ENCODE peak calls at places on chromosome 5, in nine cellular contexts. K, D, G, M, F, W, A, E and I are unnamed samples.

GRCh38 chr5:127907907-127908306 is 175.7 kb upstream of the SLC12A2 start:
- DNase-seq in W (no peak), K (no peak), F (no peak), M (no peak), E (no peak), G (no peak), A (no peak), D (no peak), I (no peak)

GRCh38 chr5:103036601-103037000 is 83.3 kb downstream of the GIN1 start:
- DNase-seq in E (no peak), A (no peak), D (no peak), G (no peak), W (no peak), F (peak; percentile 52), M (peak; percentile 62), K (no peak), I (no peak)

GRCh38 chr5:9034671-9035070 is 511.2 kb downstream of the SEMA5A start:
- DNase-seq in A (no peak), F (peak; percentile 50), W (peak; percentile 45), D (no peak), G (no peak), E (peak; percentile 20), K (no peak), M (peak; percentile 72), I (no peak)

GRCh38 chr5:175885813-175886212 is 14.4 kb downstream of the CPLX2 start:
- DNase-seq in E (no peak), M (no peak), D (no peak), G (no peak), K (no peak), F (no peak), W (no peak), A (no peak), I (no peak)

GRCh38 chr5:175873090-175873454 is 1.7 kb downstream of the CPLX2 start:
- DNase-seq in A (peak; percentile 65), K (peak; percentile 76), M (peak; percentile 16), G (no peak), F (no peak), W (no peak), E (no peak), D (no peak), I (peak; percentile 18)

GRCh38 chr5:32276173-32276853 is 36.4 kb downstream of the MTMR12 start:
- DNase-seq in G (no peak), K (no peak), W (peak; percentile 72), M (no peak), D (peak; percentile 60), E (no peak), A (peak; percentile 44), F (no peak), I (no peak)

GRCh38 chr5:40988761-40989510 is 79.6 kb downstream of the C7 start:
- DNase-seq in K (no peak), M (no peak), A (no peak), W (peak; percentile 84), F (no peak), G (no peak), D (no peak), E (no peak), I (no peak)

GRCh38 chr5:121867403-121867802 is 15.7 kb downstream of the FTMT start:
- DNase-seq in K (no peak), F (no peak), E (no peak), A (no peak), M (no peak), D (no peak), G (no peak), W (peak; percentile 10), I (no peak)

GRCh38 chr5:115571441-115571878 is 26.9 kb upstream of the FEM1C start:
- DNase-seq in E (no peak), A (peak; percentile 47), K (no peak), D (no peak), W (no peak), M (no peak), F (no peak), G (no peak), I (no peak)

GRCh38 chr5:78563621-78564020 is 85.0 kb downstream of the LHFPL2 start:
- DNase-seq in G (no peak), M (no peak), D (no peak), K (no peak), W (no peak), E (no peak), A (no peak), F (no peak), I (no peak)

GRCh38 chr5:138353550-138353893 is 1.0 kb downstream of the KDM3B start:
- DNase-seq in K (no peak), F (peak; percentile 39), A (no peak), D (no peak), M (peak; percentile 68), W (no peak), E (no peak), G (no peak), I (peak; percentile 56)

GRCh38 chr5:167688331-167688730 is 603.1 kb upstream of the WWC1 start:
- DNase-seq in W (no peak), M (peak; percentile 9), F (peak; percentile 64), E (peak; percentile 27), A (no peak), G (no peak), K (no peak), D (no peak), I (no peak)

GRCh38 chr5:97545856-97546570 is 363.0 kb upstream of the RIOK2 start:
- DNase-seq in F (peak; percentile 41), D (no peak), K (no peak), E (no peak), A (no peak), M (peak; percentile 81), G (no peak), W (no peak), I (no peak)

GRCh38 chr5:33582417-33582816 is 141.7 kb downstream of the TARS1 start:
- DNase-seq in F (no peak), W (no peak), E (no peak), G (no peak), K (no peak), A (no peak), D (no peak), M (no peak), I (no peak)

GRCh38 chr5:57891443-57891842 is 408.8 kb upstream of the ACTBL2 start:
- DNase-seq in M (no peak), W (no peak), G (no peak), K (peak; percentile 19), E (no peak), A (peak; percentile 45), F (no peak), D (no peak), I (no peak)

GRCh38 chr5:57884346-57885102 is 401.9 kb upstream of the ACTBL2 start:
- DNase-seq in E (no peak), W (no peak), F (no peak), M (no peak), A (no peak), G (no peak), K (no peak), D (no peak), I (no peak)

GRCh38 chr5:57889558-57889957 is 406.9 kb upstream of the ACTBL2 start:
- DNase-seq in G (no peak), K (peak; percentile 21), D (no peak), A (no peak), E (peak; percentile 60), M (peak; percentile 51), F (peak; percentile 46), W (peak; percentile 96), I (no peak)

GRCh38 chr5:57887851-57888621 is 405.4 kb upstream of the ACTBL2 start:
- DNase-seq in M (peak; percentile 70), D (no peak), F (peak; percentile 54), A (peak; percentile 53), E (peak; percentile 20), G (no peak), K (peak; percentile 48), W (peak; percentile 83), I (no peak)
- TF ChIP-seq CTCF in M (peak; percentile 53), D (no peak), F (peak; percentile 55), A (peak; percentile 66), E (peak; percentile 77), G (peak; percentile 53), K (no peak), W (peak; percentile 89), I (no peak)

DNA sequence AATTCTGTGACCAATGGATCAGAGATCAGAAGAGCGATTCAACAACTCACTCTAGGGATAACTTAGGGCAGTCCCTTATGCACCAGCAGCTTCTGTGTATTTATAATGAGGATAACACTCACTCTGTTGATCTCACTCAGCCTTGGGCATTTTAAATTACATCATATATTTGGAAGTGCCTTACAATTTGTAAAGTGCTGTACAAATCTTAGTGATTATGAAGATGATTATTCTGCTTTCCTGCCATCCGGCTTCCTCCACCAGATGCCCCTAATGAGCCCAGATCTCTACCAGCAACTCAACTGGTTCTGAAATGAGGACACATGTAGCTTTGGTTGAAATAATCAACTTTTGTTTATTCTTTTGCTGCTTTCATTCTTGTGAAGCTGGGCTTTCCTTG is 105.3 kb downstream of the PCSK1 start:
- DNase-seq in W (peak; percentile 67), E (no peak), M (peak; percentile 68), F (no peak), G (no peak), K (no peak), D (no peak), A (no peak), I (no peak)
- TF ChIP-seq CTCF in W (no peak), E (peak; percentile 19), M (peak; percentile 6), F (no peak), G (no peak), K (no peak), D (no peak), A (no peak), I (no peak)

DNA sequence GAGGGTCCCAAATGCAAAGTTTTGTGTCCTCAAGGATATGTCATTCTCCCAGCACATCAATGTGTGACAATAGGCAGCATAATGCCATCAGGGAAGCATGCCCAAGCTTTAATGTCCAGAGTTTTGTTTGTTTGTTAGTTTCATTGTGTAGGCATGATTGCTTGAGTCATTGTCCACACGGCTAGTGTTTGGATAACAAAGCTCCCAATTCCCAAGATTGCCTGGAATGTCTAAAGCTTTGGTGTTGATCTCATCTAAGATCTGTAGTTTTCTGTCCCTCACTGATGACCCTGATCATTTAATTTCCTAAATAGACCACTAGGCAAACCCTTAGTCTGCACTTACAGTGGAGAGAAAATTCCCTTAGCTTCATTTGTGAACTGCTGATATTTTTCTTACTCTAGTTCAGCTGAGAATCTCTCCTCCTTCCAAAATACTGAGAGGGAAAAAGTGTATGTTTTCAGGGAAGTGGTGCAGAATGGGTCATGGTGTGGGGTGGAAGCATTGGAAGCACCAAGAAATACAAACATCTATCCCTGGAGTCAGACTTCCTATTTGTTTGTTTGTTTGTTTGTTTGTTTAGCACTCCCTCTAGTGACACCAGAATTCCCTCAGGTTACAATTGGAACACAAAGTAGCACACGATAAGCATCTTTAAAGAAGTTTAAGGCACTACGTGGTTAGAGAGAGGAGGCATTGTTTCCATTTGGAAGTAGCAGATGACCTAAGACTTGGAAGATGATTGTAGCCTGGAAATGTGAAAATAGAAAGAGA is 127.1 kb downstream of the PRDM6 start:
- DNase-seq in D (no peak), M (peak; percentile 24), G (no peak), F (no peak), E (no peak), A (no peak), W (peak; percentile 12), K (no peak), I (no peak)
- TF ChIP-seq CTCF in D (no peak), M (peak; percentile 5), G (no peak), F (no peak), E (no peak), A (peak; percentile 46), W (peak; percentile 45), K (no peak), I (no peak)

DNA sequence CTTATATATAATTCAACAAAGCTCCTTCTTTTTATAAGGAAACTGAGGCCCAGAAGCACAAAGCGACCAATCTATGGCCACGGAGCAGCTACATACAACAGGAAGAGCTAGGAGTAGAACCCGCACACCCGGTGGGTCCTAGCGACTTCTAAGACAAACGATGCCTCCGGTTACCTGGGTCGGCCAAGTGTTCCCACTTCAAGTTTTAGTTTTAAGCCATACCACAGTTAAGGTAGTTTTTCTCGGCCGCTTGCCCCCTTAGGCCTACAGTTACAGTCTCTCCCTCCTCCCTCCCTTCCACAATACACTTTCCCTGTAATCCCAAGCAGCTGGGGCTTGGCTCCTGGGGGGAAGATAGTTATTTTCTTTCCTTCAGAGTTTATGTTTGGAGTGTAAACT is 533 bp downstream of the SREK1IP1 start:
- DNase-seq in G (no peak), K (no peak), E (no peak), M (no peak), A (peak; percentile 26), D (no peak), F (peak; percentile 40), W (peak; percentile 38), I (peak; percentile 39)
- TF ChIP-seq CTCF in G (no peak), K (no peak), E (no peak), M (no peak), A (no peak), D (no peak), F (no peak), W (no peak), I (no peak)